ENCODE peak calls at places on chromosomes 16 and 17, in eight cellular contexts. A, R, F, S, K, B, Y and J are unnamed samples.

GRCh38 chr17:81681672-81682071 is 1.9 kb downstream of the ARL16 start:
- DNase-seq in A (no peak), R (peak; percentile 31), F (no peak), S (no peak), K (no peak), B (no peak), Y (no peak), J (no peak)

GRCh38 chr17:63679214-63679613 is 20.7 kb downstream of the LIMD2 start:
- DNase-seq in A (no peak), R (no peak), F (no peak), S (no peak), K (no peak), B (no peak), Y (no peak), J (no peak)

GRCh38 chr17:38674013-38674748 is 576 bp downstream of the EPOP start:
- DNase-seq in A (peak; percentile 64), R (no peak), F (peak; percentile 14), S (no peak), K (no peak), B (no peak), Y (no peak), J (no peak)

GRCh38 chr16:84827131-84827574 is 7.4 kb downstream of the CRISPLD2 start:
- DNase-seq in A (no peak), R (no peak), F (no peak), S (no peak), K (no peak), B (no peak), Y (no peak), J (no peak)

GRCh38 chr16:13527332-13527731 is 392.6 kb upstream of the ERCC4 start:
- DNase-seq in A (no peak), R (no peak), F (no peak), S (no peak), K (no peak), B (no peak), Y (no peak), J (no peak)

GRCh38 chr16:8887952-8888560 is 5.9 kb downstream of the LITAFD start:
- DNase-seq in A (no peak), R (no peak), F (no peak), S (peak; percentile 59), K (no peak), B (no peak), Y (peak; percentile 45), J (no peak)

GRCh38 chr16:88430524-88431446 is 22.3 kb upstream of the ZFPM1 start:
- DNase-seq in A (peak; percentile 62), R (no peak), F (no peak), S (no peak), K (no peak), B (no peak), Y (no peak), J (no peak)

GRCh38 chr17:77323413-77324171 is 182.8 kb downstream of the SEC14L1 start:
- DNase-seq in A (no peak), R (no peak), F (no peak), S (no peak), K (peak; percentile 59), B (no peak), Y (no peak), J (no peak)

GRCh38 chr17:36920032-36921000 is 17.0 kb upstream of the LHX1 start:
- DNase-seq in A (no peak), R (peak; percentile 75), F (no peak), S (no peak), K (peak; percentile 75), B (no peak), Y (no peak), J (peak; percentile 82)

GRCh38 chr16:60564588-60564987 is 1471.7 kb downstream of the CDH8 start:
- DNase-seq in A (no peak), R (no peak), F (no peak), S (no peak), K (no peak), B (no peak), Y (no peak), J (no peak)

GRCh38 chr16:3017806-3018506 is at the start of gene CLDN6:
- DNase-seq in A (no peak), R (no peak), F (no peak), S (no peak), K (no peak), B (no peak), Y (no peak), J (no peak)

GRCh38 chr16:70649300-70649699 is 2.9 kb downstream of the IL34 start:
- DNase-seq in A (no peak), R (no peak), F (no peak), S (no peak), K (no peak), B (no peak), Y (no peak), J (no peak)

GRCh38 chr16:19113577-19114358 is at the start of gene ITPRIPL2:
- DNase-seq in A (peak; percentile 78), R (no peak), F (peak; percentile 99), S (peak; percentile 90), K (peak; percentile 70), B (no peak), Y (no peak), J (peak; percentile 89)

GRCh38 chr17:74211141-74211928 is 2.0 kb upstream of the TTYH2 start:
- DNase-seq in A (peak; percentile 47), R (no peak), F (no peak), S (no peak), K (no peak), B (no peak), Y (no peak), J (no peak)

GRCh38 chr16:3597676-3598075 is 13.7 kb downstream of the SLX4 start:
- DNase-seq in A (no peak), R (no peak), F (no peak), S (no peak), K (no peak), B (no peak), Y (no peak), J (no peak)

GRCh38 chr16:69444873-69445517 is 20.6 kb downstream of the CYB5B start:
- DNase-seq in A (no peak), R (no peak), F (no peak), S (no peak), K (no peak), B (no peak), Y (no peak), J (no peak)

GRCh38 chr16:985646-986400 is 4.3 kb downstream of the SOX8 start:
- DNase-seq in A (no peak), R (no peak), F (no peak), S (no peak), K (no peak), B (no peak), Y (no peak), J (no peak)

GRCh38 chr16:25187491-25187795 is 29.3 kb upstream of the AQP8 start:
- DNase-seq in A (no peak), R (no peak), F (no peak), S (no peak), K (no peak), B (no peak), Y (no peak), J (no peak)

GRCh38 chr16:49587051-49587450 is 213.4 kb downstream of the C16orf78 start:
- DNase-seq in A (no peak), R (no peak), F (no peak), S (no peak), K (no peak), B (no peak), Y (no peak), J (no peak)

GRCh38 chr16:31107465-31107867 is 720 bp upstream of the BCKDK start:
- DNase-seq in A (no peak), R (no peak), F (no peak), S (no peak), K (no peak), B (no peak), Y (no peak), J (no peak)

GRCh38 chr17:80361495-80362220 is 53.3 kb upstream of the ENDOV start:
- DNase-seq in A (peak; percentile 45), R (no peak), F (no peak), S (peak; percentile 12), K (no peak), B (no peak), Y (no peak), J (no peak)

GRCh38 chr16:57639172-57639571 is 10.7 kb downstream of the ADGRG1 start:
- DNase-seq in A (no peak), R (no peak), F (peak; percentile 59), S (no peak), K (no peak), B (no peak), Y (no peak), J (no peak)

GRCh38 chr16:88357306-88358032 is 25.3 kb upstream of the ZNF469 start:
- DNase-seq in A (no peak), R (no peak), F (no peak), S (no peak), K (no peak), B (no peak), Y (no peak), J (no peak)

GRCh38 chr17:16415031-16415924 is at the start of gene TRPV2:
- DNase-seq in A (peak; percentile 58), R (no peak), F (no peak), S (no peak), K (peak; percentile 10), B (no peak), Y (no peak), J (peak; percentile 27)